ENCODE peak calls at places on chromosomes 7 and 10, in five cellular contexts. M is Ammon's horn, D is DMS 273 treated with DMSO at 0.1 percent for 48 hours, N is endothelial cell, H is T-helper 9 cell. F is an unnamed sample.

GRCh38 chr10:101986277-101986971 is 69.5 kb downstream of the ARMH3 start:
- DNase-seq in H (no peak), N (no peak), D (no peak), M (peak; percentile 54), F (no peak)

GRCh38 chr10:54094321-54094720 is 706.7 kb downstream of the PCDH15 start:
- DNase-seq in D (no peak), N (no peak), M (no peak), H (no peak), F (no peak)

GRCh38 chr7:119482209-119482608 is 790.8 kb upstream of the KCND2 start:
- DNase-seq in N (peak; percentile 19), H (no peak), D (no peak), M (peak; percentile 14), F (no peak)

GRCh38 chr7:151024435-151025056 is at the start of gene ATG9B:
- DNase-seq in M (no peak), H (no peak), N (no peak), D (no peak), F (no peak)

GRCh38 chr7:108048422-108048821 is 45.5 kb upstream of the LAMB1 start:
- DNase-seq in H (no peak), N (no peak), D (no peak), M (no peak), F (no peak)

GRCh38 chr7:15602236-15602635 is 40.4 kb upstream of the AGMO start:
- DNase-seq in H (no peak), M (no peak), N (no peak), D (peak; percentile 71), F (no peak)

GRCh38 chr7:96499532-96499931 is 177.6 kb upstream of the SLC25A13 start:
- DNase-seq in D (no peak), H (no peak), M (no peak), N (no peak), F (no peak)

GRCh38 chr7:121954803-121955202 is 81.8 kb downstream of the PTPRZ1 start:
- DNase-seq in M (no peak), D (peak; percentile 9), H (no peak), N (no peak), F (no peak)

GRCh38 chr7:41858196-41858595 is 155.3 kb upstream of the INHBA start:
- DNase-seq in D (no peak), M (no peak), N (no peak), H (no peak), F (no peak)

F was measured in CD4-positive, CD25-positive, alpha-beta regulatory T cell.